ENCODE peak calls at places on chromosomes 2 and 18, in nine cellular contexts. G is CD8-positive, alpha-beta T cell; W is sigmoid colon; E is AG09319; N is mesothelial cell of epicardium; X is chondrocyte; L is endodermal cell; F is body of pancreas; C is adrenal gland. Y is an unnamed sample.

GRCh38 chr2:40625849-40626248 is 174.0 kb upstream of the SLC8A1 start:
- DNase-seq in G (no peak), W (no peak), E (peak), N (no peak), X (no peak), L (no peak), F (no peak), C (no peak), Y (no peak)

GRCh38 chr2:110946892-110947291 is 173.8 kb upstream of the BCL2L11 start:
- DNase-seq in G (no peak), W (no peak), E (no peak), N (no peak), X (no peak), L (no peak), F (no peak), C (no peak), Y (no peak)

GRCh38 chr18:25136416-25137132 is 215.4 kb downstream of the ZNF521 start:
- DNase-seq in G (no peak), W (no peak), E (no peak), N (no peak), X (no peak), L (no peak), F (no peak), C (peak), Y (no peak)

GRCh38 chr2:64699712-64700111 is 46.0 kb upstream of the SERTAD2 start:
- DNase-seq in G (peak), W (no peak), E (no peak), N (no peak), X (no peak), L (peak), F (no peak), C (no peak), Y (no peak)

GRCh38 chr2:239566995-239567580 is 166.3 kb upstream of the HDAC4 start:
- DNase-seq in G (no peak), W (no peak), E (no peak), N (no peak), X (no peak), L (no peak), F (peak), C (no peak), Y (no peak)

GRCh38 chr2:154713605-154714004 is 15.1 kb downstream of the KCNJ3 start:
- DNase-seq in G (no peak), W (no peak), E (no peak), N (no peak), X (no peak), L (no peak), F (no peak), C (no peak), Y (no peak)

GRCh38 chr2:203035879-203036470 is 21.3 kb downstream of the NBEAL1 start:
- DNase-seq in G (no peak), W (no peak), E (no peak), N (no peak), X (no peak), L (no peak), F (no peak), C (no peak), Y (no peak)

GRCh38 chr2:64859208-64860161 is 129.7 kb upstream of the SLC1A4 start:
- DNase-seq in G (no peak), W (peak), E (peak), N (peak), X (no peak), L (peak), F (peak), C (peak), Y (peak)

GRCh38 chr18:35386600-35387366 is 9.6 kb upstream of the ZNF396 start:
- DNase-seq in G (peak), W (peak), E (peak), N (peak), X (no peak), L (peak), F (peak), C (peak), Y (no peak)

GRCh38 chr2:225207026-225207425 is 164.8 kb upstream of the DOCK10 start:
- DNase-seq in G (no peak), W (no peak), E (no peak), N (no peak), X (no peak), L (no peak), F (no peak), C (no peak), Y (no peak)

GRCh38 chr2:189763908-189764661 is 1.5 kb upstream of the OSGEPL1 start:
- DNase-seq in G (no peak), W (no peak), E (no peak), N (no peak), X (no peak), L (no peak), F (no peak), C (no peak), Y (no peak)

GRCh38 chr2:144694456-144694855 is 174.5 kb upstream of the ZEB2 start:
- DNase-seq in G (no peak), W (no peak), E (no peak), N (no peak), X (no peak), L (no peak), F (no peak), C (no peak), Y (no peak)

GRCh38 chr2:135996304-135996703 is 10.9 kb upstream of the DARS1 start:
- DNase-seq in G (no peak), W (no peak), E (no peak), N (no peak), X (no peak), L (no peak), F (no peak), C (no peak), Y (no peak)

GRCh38 chr18:76584414-76585310 is 89.6 kb upstream of the ZNF516 start:
- DNase-seq in G (no peak), W (no peak), E (no peak), N (no peak), X (no peak), L (peak), F (no peak), C (no peak), Y (peak)

DNA sequence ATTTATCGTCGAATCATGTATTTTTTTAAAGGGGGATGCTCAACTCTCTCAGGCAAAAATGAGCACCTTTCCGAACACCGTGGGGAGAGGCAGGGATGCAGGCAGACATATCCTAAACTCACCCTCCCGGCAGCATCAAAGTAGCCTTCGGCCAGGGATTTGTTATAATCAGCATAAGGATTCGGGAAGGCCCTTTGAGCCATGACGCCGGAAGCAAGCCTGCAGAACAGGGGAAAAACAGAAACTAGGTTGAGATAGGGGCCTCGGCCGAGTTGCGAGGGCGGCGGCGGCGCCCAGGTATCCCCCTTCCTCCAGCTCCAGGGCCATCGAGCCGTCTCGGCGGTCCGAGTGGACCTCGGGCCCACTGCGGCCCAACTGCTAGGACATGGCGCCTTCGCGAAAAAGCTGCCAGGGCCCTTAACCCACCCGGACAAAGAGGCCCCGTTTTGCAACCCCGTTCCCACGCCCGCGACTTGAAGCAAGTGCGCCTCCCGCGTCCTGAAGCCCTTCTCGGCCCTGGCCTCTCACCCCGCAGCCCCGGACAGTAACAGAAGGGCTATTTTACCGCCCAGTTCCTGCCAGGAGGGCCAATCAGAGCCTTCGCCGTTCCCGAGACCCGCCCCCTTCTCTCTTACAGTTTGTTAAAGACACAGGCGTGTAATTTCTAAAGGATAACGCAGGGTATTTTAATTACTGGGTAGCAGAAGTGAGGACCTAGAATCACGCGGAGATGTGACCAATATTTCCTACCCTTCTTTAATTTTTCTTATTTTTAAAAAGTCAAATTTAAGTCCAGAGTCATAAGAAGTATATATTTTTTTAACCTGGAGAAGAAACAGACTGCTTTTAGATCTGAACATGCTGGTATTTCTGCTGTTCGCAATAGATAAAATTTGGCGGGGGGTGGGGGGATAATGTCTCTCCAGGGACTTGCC is at the start of gene LANCL1:
- DNase-seq in G (peak), W (peak), E (peak), N (peak), X (peak), L (peak), F (peak), C (peak), Y (peak)
- TF ChIP-seq CTCF in G (no peak), W (no peak), E (no peak), N (no peak), X (no peak), L (no peak), F (no peak), C (no peak), Y (no peak)

GRCh38 chr18:13621446-13621849 is 104.9 kb downstream of the FAM210A start:
- DNase-seq in G (no peak), W (no peak), E (no peak), N (no peak), X (no peak), L (no peak), F (no peak), C (no peak), Y (peak)

GRCh38 chr18:13622751-13623150 is 103.6 kb downstream of the FAM210A start:
- DNase-seq in G (no peak), W (no peak), E (no peak), N (no peak), X (no peak), L (no peak), F (no peak), C (no peak), Y (no peak)

GRCh38 chr18:13623348-13623747 is 103.0 kb downstream of the FAM210A start:
- DNase-seq in G (no peak), W (no peak), E (no peak), N (no peak), X (no peak), L (no peak), F (no peak), C (no peak), Y (no peak)

GRCh38 chr18:13620818-13621445 is 105.4 kb downstream of the FAM210A start:
- DNase-seq in G (no peak), W (peak), E (no peak), N (no peak), X (no peak), L (no peak), F (no peak), C (peak), Y (peak)

GRCh38 chr18:13621886-13622619 is 104.3 kb downstream of the FAM210A start:
- DNase-seq in G (no peak), W (no peak), E (no peak), N (no peak), X (no peak), L (no peak), F (no peak), C (no peak), Y (no peak)
- TF ChIP-seq CTCF in G (no peak), W (no peak), E (no peak), N (no peak), X (no peak), L (no peak), F (no peak), C (no peak), Y (no peak)

DNA sequence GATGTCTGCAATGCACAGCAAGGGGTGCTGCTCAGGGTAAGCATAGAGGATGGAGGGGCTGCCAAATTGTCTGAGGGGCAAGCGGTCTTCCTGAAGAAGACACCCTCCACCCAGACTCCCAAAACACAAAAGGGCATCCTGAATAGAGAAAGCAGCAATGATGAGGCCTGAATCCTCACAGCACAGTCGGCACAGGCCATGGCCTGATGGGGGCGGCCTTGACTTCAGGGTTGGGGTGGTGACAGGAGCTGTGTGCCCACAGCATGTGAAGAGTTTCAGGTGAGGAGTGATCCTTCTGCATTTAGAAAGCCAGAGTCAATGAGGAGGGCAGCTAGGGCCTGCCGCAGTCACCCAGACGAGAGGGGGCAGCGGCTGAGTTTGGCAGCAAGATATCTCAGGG is 159.4 kb downstream of the GALNT14 start:
- DNase-seq in G (no peak), W (no peak), E (no peak), N (no peak), X (no peak), L (peak), F (no peak), C (no peak), Y (no peak)
- TF ChIP-seq CTCF in G (no peak), W (no peak), E (no peak), N (no peak), X (no peak), L (peak), F (no peak), C (no peak), Y (no peak)

DNA sequence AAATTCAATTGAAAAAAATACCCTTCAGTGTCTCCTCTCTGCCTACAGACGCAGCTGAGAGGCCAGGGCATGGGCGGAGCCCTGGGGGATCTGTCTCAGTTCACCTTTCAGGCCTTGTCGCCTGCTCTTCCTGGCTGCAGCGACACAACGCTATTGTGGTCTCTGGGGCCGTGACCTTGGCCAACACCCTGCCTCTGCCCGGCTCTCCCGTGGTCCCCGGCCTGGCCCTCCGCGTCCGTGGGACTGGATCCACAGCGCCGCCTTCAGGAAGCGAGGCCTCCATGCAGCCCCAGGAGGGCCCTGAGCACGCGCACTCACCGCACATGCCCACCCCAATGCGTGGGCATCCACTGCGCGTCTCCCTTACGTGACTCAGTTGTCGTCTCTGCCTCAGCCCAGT is 81.1 kb downstream of the MRPS9 start:
- DNase-seq in G (no peak), W (no peak), E (no peak), N (no peak), X (no peak), L (peak), F (no peak), C (no peak), Y (no peak)
- TF ChIP-seq CTCF in G (no peak), W (no peak), E (peak), N (peak), X (peak), L (peak), F (no peak), C (no peak), Y (peak)

DNA sequence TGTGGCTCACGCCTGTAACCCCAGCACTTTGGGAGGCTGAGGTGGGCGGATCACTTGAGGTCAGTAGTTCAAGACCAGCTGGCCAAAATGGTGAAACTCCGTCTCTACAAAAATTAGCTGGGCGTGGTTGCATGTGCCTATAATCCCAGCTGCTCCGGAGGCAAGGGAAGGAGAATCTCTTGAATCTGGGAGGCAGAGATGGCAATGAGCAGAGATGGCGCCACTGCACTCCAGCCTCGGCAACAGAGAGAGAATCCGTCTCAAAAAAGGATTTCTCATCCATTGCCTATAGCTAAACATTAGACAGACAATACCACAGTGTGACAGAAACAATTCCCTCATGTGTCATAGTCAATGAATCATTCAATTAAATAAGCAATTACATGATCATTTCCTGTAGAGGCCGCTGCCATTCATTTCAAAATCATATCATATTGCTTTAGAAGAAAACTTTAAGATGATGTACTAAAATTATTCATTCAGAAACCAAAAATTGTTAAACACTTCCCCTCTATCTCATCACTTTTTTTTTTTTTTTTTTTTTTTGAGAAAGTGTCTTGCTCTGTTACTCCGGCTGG is 69.5 kb upstream of the TGIF1 start:
- DNase-seq in G (no peak), W (no peak), E (no peak), N (no peak), X (no peak), L (no peak), F (no peak), C (no peak), Y (no peak)
- TF ChIP-seq CTCF in G (peak), W (no peak), E (peak), N (no peak), X (peak), L (peak), F (no peak), C (no peak), Y (peak)

GRCh38 chr2:25077792-25078170 is 35.9 kb downstream of the EFR3B start:
- DNase-seq in G (no peak), W (no peak), E (no peak), N (no peak), X (no peak), L (no peak), F (no peak), C (no peak), Y (no peak)
- TF ChIP-seq CTCF in G (no peak), W (no peak), E (no peak), N (no peak), X (no peak), L (no peak), F (no peak), C (no peak), Y (no peak)

GRCh38 chr2:166448106-166448505 is 45.9 kb downstream of the SCN7A start:
- DNase-seq in G (no peak), W (no peak), E (no peak), N (no peak), X (no peak), L (no peak), F (no peak), C (no peak), Y (no peak)
- TF ChIP-seq CTCF in G (no peak), W (no peak), E (no peak), N (no peak), X (no peak), L (no peak), F (no peak), C (no peak), Y (no peak)

DNA sequence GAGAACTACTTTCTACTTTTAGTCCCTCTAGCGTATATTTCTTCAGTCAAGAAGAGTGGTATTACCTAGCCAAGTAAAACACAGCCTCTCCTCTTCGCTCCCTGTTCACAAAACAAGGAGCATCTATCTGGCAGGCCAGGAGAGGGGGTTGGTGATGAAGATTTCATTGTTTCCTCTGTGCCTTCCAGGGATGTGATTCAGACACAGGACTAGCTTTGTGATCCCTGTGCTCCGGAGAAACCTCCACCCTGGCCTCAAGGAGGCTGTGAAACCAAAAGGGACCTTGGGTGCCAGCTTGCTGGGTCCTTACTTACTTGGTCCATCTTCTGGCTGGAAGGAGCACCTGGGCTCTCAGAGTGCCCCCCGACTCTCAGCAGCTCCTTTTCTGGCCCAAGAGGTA is 5.7 kb downstream of the RHOB start:
- DNase-seq in G (no peak), W (peak), E (no peak), N (no peak), X (no peak), L (peak), F (peak), C (peak), Y (no peak)
- TF ChIP-seq CTCF in G (no peak), W (no peak), E (no peak), N (no peak), X (peak), L (peak), F (no peak), C (no peak), Y (peak)

DNA sequence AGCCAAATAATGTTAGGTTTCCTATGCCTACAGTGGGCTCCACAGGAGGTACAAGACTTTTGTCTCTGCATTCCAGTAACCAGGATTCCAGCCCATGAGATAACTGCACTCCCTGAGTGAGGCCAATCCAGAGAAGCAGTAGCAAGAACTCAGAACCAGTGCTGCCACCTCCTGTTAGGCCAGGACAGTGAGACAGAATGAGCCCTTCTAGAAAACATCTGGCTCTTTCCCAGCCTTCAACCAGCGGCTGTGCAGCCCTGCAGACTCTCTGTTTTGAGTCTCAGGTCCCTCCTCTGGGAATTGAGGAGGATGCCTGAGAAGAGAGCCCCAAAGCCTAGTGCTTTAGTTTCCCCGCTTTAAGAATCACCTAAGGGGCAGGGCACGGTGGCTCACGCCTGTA is 44.2 kb downstream of the ARID5A start:
- DNase-seq in G (no peak), W (no peak), E (no peak), N (no peak), X (no peak), L (peak), F (no peak), C (no peak), Y (no peak)
- TF ChIP-seq CTCF in G (no peak), W (no peak), E (no peak), N (no peak), X (peak), L (peak), F (no peak), C (no peak), Y (peak)

DNA sequence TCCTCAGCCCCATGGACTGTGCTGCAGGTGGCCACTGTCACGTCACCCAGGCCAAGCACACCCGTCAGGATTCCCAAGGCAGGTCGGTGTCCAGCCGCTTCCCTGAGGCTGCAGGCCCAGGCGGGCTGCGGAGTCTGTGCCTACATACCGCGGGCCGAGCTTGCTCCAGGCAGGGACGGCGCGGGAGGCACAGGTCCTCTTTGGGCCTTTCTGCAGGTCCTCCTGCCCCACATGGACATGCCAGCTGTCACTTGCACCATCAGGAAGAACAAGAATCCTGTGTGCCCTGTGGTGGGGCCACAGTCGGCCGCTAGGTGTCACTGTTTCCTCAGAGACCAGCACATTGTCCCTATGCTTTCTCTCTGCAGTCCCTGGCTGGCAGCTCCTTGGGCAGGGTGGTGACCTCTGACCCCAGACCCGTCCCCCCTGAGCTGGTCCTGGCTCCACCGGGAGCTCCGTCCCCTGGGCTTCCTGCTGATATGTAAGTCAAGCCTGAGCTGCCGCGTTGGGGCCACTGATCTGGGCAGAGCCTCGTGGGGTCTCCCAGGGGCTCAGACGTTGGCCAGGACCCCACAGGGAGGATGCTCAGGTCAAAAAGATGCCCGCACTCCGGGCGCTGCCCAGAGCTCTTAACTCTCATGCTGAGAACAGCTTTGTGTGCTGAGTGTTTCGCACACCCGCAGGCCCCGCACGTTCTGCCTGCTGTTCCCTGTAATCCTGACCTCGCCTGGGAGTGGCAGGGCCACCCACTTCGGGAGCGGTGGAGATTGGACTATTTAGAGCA is 17.4 kb upstream of the AGXT start:
- DNase-seq in G (peak), W (peak), E (peak), N (peak), X (no peak), L (peak), F (peak), C (peak), Y (peak)
- TF ChIP-seq CTCF in G (peak), W (peak), E (peak), N (peak), X (peak), L (peak), F (peak), C (peak), Y (peak)

Y was measured in osteocyte.